ENCODE peak calls at places on chromosomes 7 and 10, in ten cellular contexts. K is bronchial epithelial cell, F is uterus, X is hepatocyte, M is breast epithelium, B is thyroid gland, I is foreskin keratinocyte, P is adrenal gland, Q is tibial nerve, G is thoracic aorta. U is an unnamed sample. For H3K27me3, the result is how much of the 10 kb centered on the place peaks cover.

GRCh38 chr10:78304091-78305045 is 270.7 kb downstream of the RPS24 start:
- DNase-seq in K (no peak), F (peak), X (no peak), M (no peak), B (no peak), I (no peak), P (no peak), Q (no peak), G (no peak), U (no peak)

GRCh38 chr10:4041531-4042096 is 256.6 kb upstream of the KLF6 start:
- DNase-seq in K (no peak), F (no peak), X (no peak), M (no peak), B (no peak), I (peak), P (no peak), Q (no peak), G (no peak), U (no peak)

GRCh38 chr10:2043379-2043778 is 306.1 kb upstream of the ADARB2 start:
- DNase-seq in K (no peak), F (no peak), X (no peak), M (no peak), B (no peak), I (no peak), P (no peak), Q (no peak), G (no peak), U (no peak)

GRCh38 chr10:25556457-25556856 is 377.6 kb upstream of the MYO3A start:
- DNase-seq in K (peak), F (no peak), X (peak), M (no peak), B (peak), I (peak), P (no peak), Q (no peak), G (no peak), U (no peak)

GRCh38 chr7:121330053-121330833 is 1.4 kb downstream of the WNT16 start:
- DNase-seq in K (no peak), F (no peak), X (no peak), M (no peak), B (peak), I (no peak), P (no peak), Q (no peak), G (no peak), U (no peak)

GRCh38 chr10:68871105-68871711 is 29.9 kb upstream of the DDX50 start:
- DNase-seq in K (peak), F (no peak), X (peak), M (no peak), B (peak), I (no peak), P (no peak), Q (no peak), G (no peak), U (no peak)

GRCh38 chr10:16491933-16492332 is 29.7 kb downstream of the C1QL3 start:
- DNase-seq in K (no peak), F (no peak), X (no peak), M (no peak), B (no peak), I (no peak), P (no peak), Q (no peak), G (no peak), U (no peak)

GRCh38 chr10:5654218-5654755 is 12.1 kb downstream of the ASB13 start:
- DNase-seq in K (no peak), F (no peak), X (no peak), M (no peak), B (no peak), I (no peak), P (no peak), Q (no peak), G (no peak), U (no peak)

GRCh38 chr10:103765168-103765567 is 90.2 kb downstream of the SH3PXD2A start:
- DNase-seq in K (peak), F (no peak), X (no peak), M (no peak), B (no peak), I (no peak), P (no peak), Q (no peak), G (no peak), U (no peak)

GRCh38 chr10:114821915-114822770 is 563 bp downstream of the FHIP2A start:
- DNase-seq in K (peak), F (peak), X (peak), M (no peak), B (peak), I (no peak), P (peak), Q (peak), G (no peak), U (peak)

GRCh38 chr7:1943933-1944618 is 274.0 kb downstream of the ELFN1 start:
- DNase-seq in K (no peak), F (no peak), X (no peak), M (no peak), B (no peak), I (no peak), P (no peak), Q (no peak), G (no peak), U (no peak)

GRCh38 chr7:114264029-114264428 is 150.6 kb upstream of the FOXP2 start:
- DNase-seq in K (peak), F (no peak), X (no peak), M (no peak), B (no peak), I (no peak), P (no peak), Q (no peak), G (no peak), U (no peak)

GRCh38 chr7:3282457-3282856 is 18.6 kb upstream of the SDK1 start:
- DNase-seq in K (peak), F (peak), X (no peak), M (no peak), B (no peak), I (no peak), P (peak), Q (peak), G (no peak), U (no peak)

GRCh38 chr10:8052344-8052969 is 2.0 kb upstream of the GATA3 start:
- DNase-seq in K (no peak), F (no peak), X (peak), M (no peak), B (no peak), I (no peak), P (no peak), Q (no peak), G (no peak), U (peak)

GRCh38 chr7:46291064-46291463 is 370.0 kb upstream of the IGFBP3 start:
- DNase-seq in K (peak), F (no peak), X (peak), M (no peak), B (no peak), I (peak), P (no peak), Q (no peak), G (no peak), U (no peak)

GRCh38 chr10:99346247-99346646 is 17.1 kb downstream of the CNNM1 start:
- DNase-seq in K (no peak), F (no peak), X (no peak), M (no peak), B (no peak), I (no peak), P (no peak), Q (no peak), G (no peak), U (no peak)

GRCh38 chr7:9557853-9558252 is 1124.4 kb downstream of the NXPH1 start:
- DNase-seq in K (no peak), F (no peak), X (no peak), M (no peak), B (no peak), I (no peak), P (no peak), Q (no peak), G (no peak), U (no peak)

GRCh38 chr7:100791881-100792666 is 35.2 kb downstream of the EPHB4 start:
- DNase-seq in K (no peak), F (no peak), X (no peak), M (no peak), B (no peak), I (no peak), P (no peak), Q (no peak), G (no peak), U (no peak)

GRCh38 chr7:55964802-55965470 is 551 bp downstream of the NIPSNAP2 start:
- DNase-seq in K (peak), F (peak), X (no peak), M (peak), B (peak), I (no peak), P (peak), Q (peak), G (peak), U (peak)

GRCh38 chr7:138386821-138387220 is 73.2 kb upstream of the TRIM24 start:
- DNase-seq in K (no peak), F (no peak), X (no peak), M (no peak), B (no peak), I (no peak), P (no peak), Q (no peak), G (no peak), U (no peak)

GRCh38 chr10:97087296-97087695 is 98.5 kb downstream of the SLIT1 start:
- DNase-seq in K (no peak), F (no peak), X (no peak), M (no peak), B (no peak), I (no peak), P (no peak), Q (no peak), G (no peak), U (no peak)
- H3K27me3 ChIP-seq in K (under half), F (under half), X (under half), M (under half), B (under half), I (half or more), P (under half), Q (under half), G (under half), U (under half)

DNA sequence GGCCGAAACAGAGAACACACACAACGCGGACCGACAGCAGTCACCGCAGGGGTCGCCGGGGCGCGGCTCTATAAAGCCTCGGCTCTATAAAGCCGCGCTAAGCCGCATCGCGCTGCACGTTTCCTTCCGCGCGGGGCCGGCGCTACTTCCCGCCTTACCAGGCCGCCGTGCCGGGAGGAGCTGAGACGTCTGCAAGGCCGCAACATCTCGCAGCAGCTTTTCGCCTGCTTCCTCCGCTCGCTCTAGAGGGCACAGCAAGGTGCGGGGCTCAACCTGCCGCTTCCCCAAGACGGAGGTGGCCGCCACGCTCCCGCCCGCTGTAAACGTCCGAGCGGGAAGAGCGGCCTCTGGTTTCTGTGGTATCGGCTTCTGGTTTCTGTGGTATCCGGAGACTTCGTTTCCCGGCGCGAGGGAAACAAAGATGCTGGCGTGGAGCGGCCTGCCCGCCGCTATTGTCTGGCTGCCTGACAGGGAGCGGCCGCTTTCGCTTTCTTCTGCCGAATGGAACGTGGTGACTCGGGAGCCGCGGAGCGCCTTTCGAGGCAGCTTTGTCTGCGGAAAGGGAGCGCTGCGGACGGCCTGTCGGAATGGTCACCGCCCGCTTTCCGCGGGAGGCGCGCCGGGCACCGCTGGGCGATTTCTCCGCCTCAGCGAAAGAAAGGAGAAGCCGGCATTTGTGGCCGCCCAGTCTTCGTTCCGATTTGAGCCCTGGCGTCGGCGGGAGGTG is 91.8 kb downstream of the SPAG6 start:
- DNase-seq in K (peak), F (peak), X (peak), M (peak), B (peak), I (peak), P (peak), Q (peak), G (peak), U (peak)
- H3K27me3 ChIP-seq in K (under half), F (under half), X (under half), M (under half), B (under half), I (under half), P (under half), Q (under half), G (under half), U (under half)

DNA sequence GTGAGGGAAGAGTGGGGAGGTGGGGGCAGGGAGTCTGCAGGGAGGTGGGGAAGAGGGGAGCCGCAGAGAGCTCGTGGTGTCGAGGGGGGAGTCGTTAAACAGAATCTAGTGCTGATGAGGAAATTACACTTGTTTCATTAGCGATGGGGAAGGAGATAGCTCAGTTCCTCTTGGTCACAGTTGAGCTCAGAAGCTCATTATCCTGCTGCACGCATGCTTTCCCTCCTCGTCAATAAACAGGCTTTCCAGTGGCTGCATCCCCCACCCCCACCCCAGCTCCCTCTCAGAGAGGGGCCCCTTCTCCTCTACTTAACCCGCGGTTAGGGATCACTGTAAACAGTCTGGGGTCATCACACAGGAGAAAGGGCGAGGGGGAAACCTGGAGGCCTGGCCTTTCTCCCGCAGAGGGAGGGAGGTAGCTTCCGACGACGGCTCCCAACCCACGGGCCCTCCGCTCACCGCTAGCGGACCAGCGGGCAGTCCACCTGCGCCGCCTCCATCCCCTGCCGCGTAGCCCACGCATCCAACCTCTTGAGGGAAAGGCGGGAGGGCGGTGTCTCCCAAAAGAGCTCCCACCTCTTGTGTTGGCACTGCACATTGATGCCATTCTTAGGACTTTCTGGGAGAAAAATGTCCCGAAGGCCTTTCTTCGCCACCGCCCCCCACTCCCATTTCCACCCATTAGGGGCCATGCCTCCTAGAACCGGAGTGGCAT is 80.7 kb downstream of the PAX2 start:
- DNase-seq in K (no peak), F (no peak), X (no peak), M (peak), B (no peak), I (no peak), P (no peak), Q (no peak), G (no peak), U (no peak)
- H3K27me3 ChIP-seq in K (half or more), F (half or more), X (half or more), M (half or more), B (under half), I (half or more), P (half or more), Q (under half), G (under half), U (half or more)

GRCh38 chr7:151256410-151257045 is 8.0 kb upstream of the SMARCD3 start:
- DNase-seq in K (no peak), F (no peak), X (no peak), M (no peak), B (no peak), I (no peak), P (peak), Q (no peak), G (no peak), U (no peak)
- H3K27me3 ChIP-seq in K (under half), F (under half), X (under half), M (under half), B (under half), I (half or more), P (under half), Q (under half), G (under half), U (under half)

GRCh38 chr7:27346531-27347260 is 104.1 kb downstream of the EVX1 start:
- DNase-seq in K (peak), F (peak), X (peak), M (no peak), B (peak), I (peak), P (peak), Q (peak), G (no peak), U (no peak)
- H3K27me3 ChIP-seq in K (under half), F (under half), X (under half), M (under half), B (under half), I (half or more), P (under half), Q (under half), G (under half), U (under half)

U was measured in CD4-positive, alpha-beta T cell.